ENCODE peak calls at places on chromosomes 4 and X, in seven cellular contexts. H is gastrocnemius medialis, G is left ventricle myocardium inferior, P is heart left ventricle, U is breast epithelium, C is astrocyte, T is GM06990. A is an unnamed sample.

GRCh38 chr4:6727081-6727942 is 11.3 kb downstream of the BLOC1S4 start:
- DNase-seq in H (no peak), G (no peak), P (no peak), U (no peak), C (peak; percentile 45), T (no peak), A (no peak)

GRCh38 chrX:21943460-21944135 is 3.1 kb downstream of the SMS start:
- DNase-seq in H (no peak), G (no peak), P (no peak), U (no peak), C (peak; percentile 94), T (no peak), A (no peak)

GRCh38 chrX:17798921-17799320 is 61.6 kb downstream of the SCML1 start:
- DNase-seq in H (no peak), G (no peak), P (no peak), U (no peak), C (no peak), T (no peak), A (no peak)

GRCh38 chr4:54227261-54228063 is 1.6 kb upstream of the PDGFRA start:
- DNase-seq in H (no peak), G (no peak), P (peak; percentile 56), U (no peak), C (peak; percentile 69), T (peak; percentile 44), A (no peak)

GRCh38 chr4:1711055-1711905 is 839 bp downstream of the SLBP start:
- DNase-seq in H (peak; percentile 55), G (peak; percentile 50), P (peak; percentile 61), U (no peak), C (peak; percentile 37), T (peak; percentile 68), A (no peak)

GRCh38 chr4:121155893-121156292 is 8.2 kb downstream of the TNIP3 start:
- DNase-seq in H (no peak), G (no peak), P (no peak), U (no peak), C (peak; percentile 90), T (no peak), A (no peak)

GRCh38 chr4:102344520-102344954 is 745 bp downstream of the SLC39A8 start:
- DNase-seq in H (no peak), G (peak; percentile 53), P (peak; percentile 67), U (peak; percentile 59), C (peak; percentile 48), T (peak; percentile 87), A (peak; percentile 81)

GRCh38 chrX:136275553-136275952 is 24.4 kb upstream of the MAP7D3 start:
- DNase-seq in H (no peak), G (no peak), P (no peak), U (no peak), C (no peak), T (no peak), A (no peak)

GRCh38 chrX:31420711-31421151 is 348.9 kb upstream of the FTHL17 start:
- DNase-seq in H (no peak), G (no peak), P (no peak), U (no peak), C (peak; percentile 10), T (no peak), A (no peak)

GRCh38 chrX:104343408-104344129 is 88.8 kb upstream of the ESX1 start:
- DNase-seq in H (no peak), G (no peak), P (no peak), U (no peak), C (peak; percentile 77), T (no peak), A (peak; percentile 43)

GRCh38 chrX:16573781-16574180 is 76.2 kb upstream of the S100G start:
- DNase-seq in H (no peak), G (no peak), P (no peak), U (no peak), C (peak; percentile 49), T (no peak), A (no peak)

DNA sequence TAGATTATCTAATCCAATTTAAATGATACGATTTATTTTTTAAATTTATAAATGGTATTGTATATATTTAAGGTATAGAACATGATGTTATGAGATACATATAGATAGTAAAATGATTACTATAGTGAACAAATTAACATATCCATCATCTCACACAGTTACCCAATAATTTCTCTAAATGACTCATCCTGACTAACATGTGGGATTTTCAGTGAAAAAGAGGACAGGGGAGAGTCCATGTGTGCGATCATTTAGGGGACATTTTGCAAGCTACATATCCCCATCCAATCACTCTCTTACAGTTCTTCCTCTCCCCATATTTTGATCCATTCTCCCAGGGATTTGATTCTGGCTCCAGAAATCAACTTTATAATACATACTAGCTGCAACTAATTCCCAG is 88.2 kb downstream of the ABCB7 start:
- DNase-seq in H (no peak), G (no peak), P (no peak), U (no peak), C (no peak), T (no peak), A (no peak)
- H3K27me3 ChIP-seq in H (no peaks in the 10 kb centered on the region), G (no peaks in the 10 kb centered on the region), P (no peaks in the 10 kb centered on the region), U (peaks cover 8% of the 10 kb centered on the region), C (no peaks in the 10 kb centered on the region), T (no peaks in the 10 kb centered on the region), A (no peaks in the 10 kb centered on the region)

GRCh38 chrX:110022555-110023448 is 19.9 kb downstream of the TMEM164 start:
- DNase-seq in H (peak; percentile 47), G (no peak), P (no peak), U (no peak), C (no peak), T (no peak), A (no peak)
- TF ChIP-seq CTCF in H (no peak), G (no peak), P (no peak), U (no peak), C (no peak), T (no peak), A (no peak)

GRCh38 chr4:85867281-85867680 is 392.3 kb downstream of the ARHGAP24 start:
- DNase-seq in H (no peak), G (no peak), P (no peak), U (no peak), C (no peak), T (no peak), A (no peak)

GRCh38 chr4:85866508-85866907 is 391.6 kb downstream of the ARHGAP24 start:
- DNase-seq in H (no peak), G (no peak), P (no peak), U (no peak), C (no peak), T (no peak), A (no peak)

GRCh38 chr4:85865256-85865655 is 390.3 kb downstream of the ARHGAP24 start:
- DNase-seq in H (no peak), G (no peak), P (no peak), U (no peak), C (no peak), T (no peak), A (no peak)

GRCh38 chr4:85862896-85863295 is 387.9 kb downstream of the ARHGAP24 start:
- DNase-seq in H (no peak), G (no peak), P (no peak), U (no peak), C (no peak), T (no peak), A (no peak)

DNA sequence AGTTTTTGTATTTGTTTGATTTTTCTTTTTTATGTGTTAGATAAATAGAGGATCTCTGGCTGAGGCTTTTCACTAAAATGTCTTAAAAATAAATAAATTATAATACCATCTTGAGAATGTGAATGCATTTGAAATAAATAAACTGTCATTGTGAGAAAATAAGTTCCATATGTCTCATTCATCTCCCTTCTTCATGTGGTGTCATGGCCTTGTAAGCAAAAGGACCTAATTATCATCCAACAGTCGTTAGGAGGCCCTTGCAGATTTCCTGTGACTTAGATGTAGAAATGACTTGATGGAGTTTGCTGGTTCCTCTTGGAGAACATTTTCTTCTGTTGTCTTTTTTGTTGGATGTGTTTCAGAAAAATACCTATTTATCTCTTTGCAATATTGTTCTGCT is 389.9 kb downstream of the ARHGAP24 start:
- DNase-seq in H (no peak), G (no peak), P (no peak), U (no peak), C (no peak), T (no peak), A (no peak)
- H3K27me3 ChIP-seq in H (no peaks in the 10 kb centered on the region), G (no peaks in the 10 kb centered on the region), P (no peaks in the 10 kb centered on the region), U (no peaks in the 10 kb centered on the region), C (no peaks in the 10 kb centered on the region), T (no peaks in the 10 kb centered on the region), A (no peaks in the 10 kb centered on the region)

GRCh38 chr4:67869580-67870190 is 14.1 kb downstream of the TMPRSS11D start:
- DNase-seq in H (no peak), G (no peak), P (no peak), U (no peak), C (no peak), T (no peak), A (no peak)
- TF ChIP-seq CTCF in H (no peak), G (no peak), P (no peak), U (no peak), C (no peak), T (no peak), A (no peak)

A was measured in WERI-Rb-1.